ENCODE peak calls at places on chromosomes 11 and 22, in five cellular contexts. N is IMR-90, S is mesenchymal stem cell, I is H1, H is neuronal stem cell. A is an unnamed sample.

GRCh38 chr11:119316017-119316728 is 757 bp downstream of the MCAM start:
- DNase-seq in N (no peak), S (peak; percentile 32), I (no peak), H (no peak), A (no peak)

GRCh38 chr11:2806351-2807058 is 79.1 kb downstream of the CDKN1C start:
- DNase-seq in N (no peak), S (no peak), I (no peak), H (no peak), A (no peak)

GRCh38 chr22:41504397-41504796 is 35.5 kb downstream of the ACO2 start:
- DNase-seq in N (no peak), S (no peak), I (no peak), H (no peak), A (no peak)

GRCh38 chr22:31436132-31436531 is 36.7 kb downstream of the DRG1 start:
- DNase-seq in N (no peak), S (no peak), I (no peak), H (no peak), A (no peak)

GRCh38 chr11:66020618-66021357 is 5.5 kb downstream of the CATSPER1 start:
- DNase-seq in N (peak; percentile 79), S (peak; percentile 85), I (no peak), H (no peak), A (no peak)

GRCh38 chr22:44870021-44870420 is 117.6 kb downstream of the ARHGAP8 start:
- DNase-seq in N (peak; percentile 49), S (no peak), I (no peak), H (peak; percentile 11), A (peak; percentile 87)

GRCh38 chr11:71139516-71140205 is 112.7 kb downstream of the SHANK2 start:
- DNase-seq in N (peak; percentile 26), S (no peak), I (no peak), H (no peak), A (no peak)

GRCh38 chr11:44030276-44030932 is 17.4 kb upstream of the ACCSL start:
- DNase-seq in N (peak; percentile 68), S (peak; percentile 95), I (no peak), H (peak; percentile 15), A (peak; percentile 61)

GRCh38 chr11:65102142-65103095 is 6.4 kb downstream of the VPS51 start:
- DNase-seq in N (peak; percentile 52), S (no peak), I (no peak), H (no peak), A (no peak)

GRCh38 chr22:47055073-47055355 is 292.6 kb downstream of the TBC1D22A start:
- DNase-seq in N (no peak), S (no peak), I (no peak), H (no peak), A (no peak)

GRCh38 chr11:130023204-130023603 is 20.6 kb upstream of the PRDM10 start:
- DNase-seq in N (peak; percentile 48), S (peak; percentile 31), I (no peak), H (no peak), A (peak; percentile 19)

GRCh38 chr11:74255741-74256369 is 55.6 kb downstream of the P4HA3 start:
- DNase-seq in N (peak; percentile 63), S (peak; percentile 59), I (peak; percentile 17), H (peak; percentile 54), A (peak; percentile 57)

GRCh38 chr11:67367014-67367835 is 6.2 kb downstream of the CLCF1 start:
- DNase-seq in N (no peak), S (no peak), I (no peak), H (no peak), A (no peak)

GRCh38 chr11:33135216-33135615 is 26.1 kb downstream of the CSTF3 start:
- DNase-seq in N (peak; percentile 85), S (peak; percentile 84), I (no peak), H (no peak), A (peak; percentile 22)

GRCh38 chr11:134313379-134313778 is 18.4 kb upstream of the GLB1L2 start:
- DNase-seq in N (no peak), S (no peak), I (no peak), H (no peak), A (no peak)

GRCh38 chr11:44671234-44671633 is 55.5 kb upstream of the TSPAN18 start:
- DNase-seq in N (no peak), S (no peak), I (peak; percentile 70), H (no peak), A (peak; percentile 69)

GRCh38 chr22:31244044-31244942 is 32.2 kb downstream of the LIMK2 start:
- DNase-seq in N (peak; percentile 80), S (peak; percentile 94), I (peak; percentile 59), H (no peak), A (peak; percentile 97)

DNA sequence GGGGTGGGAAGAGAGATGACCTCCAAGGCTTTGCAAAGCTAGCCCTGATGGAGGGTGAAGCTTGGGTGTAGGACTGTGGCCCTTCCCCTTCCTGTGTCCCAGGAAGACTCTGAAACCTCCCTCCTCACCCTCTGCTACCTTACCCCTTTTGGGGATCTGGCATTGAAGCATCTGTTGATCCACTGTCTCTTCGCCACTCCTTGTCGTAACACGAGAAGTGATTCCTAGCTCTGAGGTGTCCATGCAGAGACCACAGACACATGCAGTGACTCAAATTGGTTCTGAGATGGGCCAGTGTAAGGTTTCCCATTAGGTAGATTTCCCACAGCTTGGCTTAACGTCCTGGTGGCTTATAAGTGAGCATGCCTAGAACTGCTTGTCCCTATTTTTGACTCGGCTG is 101.4 kb downstream of the ZBTB16 start:
- DNase-seq in N (no peak), S (peak; percentile 44), I (no peak), H (no peak), A (no peak)
- H2BK5ac ChIP-seq in N (no peak overlapping the region), S (no peak overlapping the region), I (no peak overlapping the region), H (no peak overlapping the region), A (no peak overlapping the region)

DNA sequence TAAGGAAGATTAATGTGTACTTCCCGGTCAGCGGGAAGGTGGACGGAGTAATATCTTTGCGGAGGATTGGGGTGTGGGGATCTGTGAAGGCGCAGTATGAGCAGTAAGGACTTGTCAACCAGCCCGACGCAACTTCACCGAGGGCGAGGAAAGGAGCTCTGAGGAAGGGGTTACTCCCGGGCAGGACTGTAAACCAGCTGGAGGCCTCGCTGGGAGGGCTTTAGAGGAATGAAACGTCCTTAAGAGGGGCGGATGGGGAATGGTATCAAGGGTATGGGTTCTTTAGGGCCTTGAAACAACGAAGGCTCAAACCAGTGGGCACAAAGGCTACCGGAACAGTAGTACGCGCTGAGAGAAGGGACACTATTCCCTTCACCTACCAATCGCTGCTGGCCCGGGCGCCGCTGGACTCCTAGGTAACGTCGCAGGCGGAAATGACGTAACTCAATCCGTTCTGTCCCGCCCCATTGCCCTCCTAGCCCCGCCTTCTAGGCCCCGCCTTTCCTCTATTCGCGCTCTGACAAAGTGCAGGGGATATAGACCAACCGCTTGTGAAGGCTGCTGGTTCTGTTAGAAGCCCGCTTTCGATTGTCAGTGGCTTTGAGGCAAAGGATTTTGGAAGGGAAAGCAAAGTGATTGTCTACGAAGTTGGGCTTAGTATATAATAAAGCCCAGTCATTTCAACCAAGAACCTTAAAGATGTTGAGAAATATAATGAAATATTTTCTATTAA is at the start of gene C11orf65:
- DNase-seq in N (peak; percentile 96), S (peak; percentile 98), I (peak; percentile 87), H (peak; percentile 93), A (peak; percentile 98)
- H2BK5ac ChIP-seq in N (peak within 1 kb of the TSS; percentile 84), S (peak within 1 kb of the TSS; percentile 93), I (peak within 1 kb of the TSS; percentile 95), H (no peak within 1 kb of the TSS), A (peak within 1 kb of the TSS; percentile 52)

GRCh38 chr11:85951428-85952107 is 96.4 kb downstream of the CCDC83 start:
- DNase-seq in N (no peak), S (no peak), I (no peak), H (no peak), A (no peak)

GRCh38 chr11:85951049-85951405 is 95.8 kb downstream of the CCDC83 start:
- DNase-seq in N (no peak), S (no peak), I (no peak), H (no peak), A (no peak)

GRCh38 chr11:85953491-85954143 is 98.4 kb downstream of the CCDC83 start:
- DNase-seq in N (peak; percentile 68), S (peak; percentile 83), I (no peak), H (no peak), A (no peak)

GRCh38 chr11:85950317-85951048 is 95.3 kb downstream of the CCDC83 start:
- DNase-seq in N (no peak), S (no peak), I (no peak), H (no peak), A (no peak)

DNA sequence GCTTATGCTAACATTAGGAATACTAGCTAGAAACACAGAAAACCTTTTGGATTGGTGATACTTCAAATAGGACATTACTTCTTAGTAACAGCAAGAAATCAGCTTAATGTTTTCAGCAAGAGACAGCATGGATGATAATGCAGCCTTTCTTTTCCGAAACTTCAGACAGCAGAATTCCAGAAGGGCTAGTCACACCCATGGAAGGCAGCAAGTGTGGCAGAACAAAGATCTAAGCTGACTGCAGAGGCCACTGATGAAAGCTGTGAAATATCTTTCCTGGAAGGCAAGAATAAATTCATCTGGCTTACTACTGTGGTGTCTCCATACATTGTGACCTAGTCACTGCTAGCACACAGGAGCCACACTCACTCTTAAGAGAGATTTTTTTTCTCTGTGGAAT is 100.3 kb downstream of the CCDC83 start:
- DNase-seq in N (peak; percentile 78), S (peak; percentile 75), I (no peak), H (no peak), A (peak; percentile 92)
- H2BK5ac ChIP-seq in N (peak overlapping the region; percentile 66), S (no peak overlapping the region), I (no peak overlapping the region), H (no peak overlapping the region), A (no peak overlapping the region)

DNA sequence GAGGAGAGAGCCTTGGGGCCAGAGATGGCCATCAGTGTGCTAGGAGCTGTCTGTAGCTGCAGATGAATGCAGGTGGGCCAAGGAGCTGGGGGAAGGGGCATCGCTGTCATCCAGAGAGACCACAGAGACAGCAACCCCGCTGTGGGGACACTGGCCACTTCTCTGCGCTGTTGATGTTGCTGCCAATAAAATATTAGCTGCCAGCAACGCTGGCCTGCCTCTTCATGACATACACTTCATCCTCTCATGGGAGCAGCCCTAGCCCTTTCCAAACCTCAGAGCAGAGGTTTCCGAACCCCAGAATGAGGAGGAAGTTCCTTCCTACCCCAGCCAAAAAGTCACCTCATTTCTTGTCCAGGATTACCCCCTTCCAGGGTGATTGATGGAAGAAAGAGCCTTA is 106.2 kb downstream of the PARVA start:
- DNase-seq in N (no peak), S (no peak), I (no peak), H (no peak), A (no peak)
- H2BK5ac ChIP-seq in N (no peak overlapping the region), S (no peak overlapping the region), I (no peak overlapping the region), H (no peak overlapping the region), A (no peak overlapping the region)